ENCODE peak calls at places on chromosomes 16 and 17, in six cellular contexts. G is GM06990; M is activated CD8-positive, alpha-beta T cell treated with anti-CD3 and anti-CD28 coated beads for 36 hours; K is IMR-90; X is A549; C is mammary epithelial cell. Z is an unnamed sample.
A peak's percentile ranks its signal among the peaks of the same experiment; 100 is the strongest.

GRCh38 chr17:9291912-9292562 is 270.7 kb downstream of the NTN1 start:
- DNase-seq in G (peak; percentile 15), M (peak; percentile 73), K (peak; percentile 25), X (peak; percentile 60), C (no peak), Z (peak; percentile 66)

GRCh38 chr17:82449136-82449882 is 1.2 kb downstream of the CYBC1 start:
- DNase-seq in G (peak; percentile 89), M (peak; percentile 90), K (no peak), X (no peak), C (no peak), Z (peak; percentile 82)

GRCh38 chr17:73691321-73691766 is 47.1 kb upstream of the SDK2 start:
- DNase-seq in G (no peak), M (no peak), K (no peak), X (no peak), C (no peak), Z (no peak)

GRCh38 chr16:14131774-14132695 is 60.9 kb downstream of the MRTFB start:
- DNase-seq in G (no peak), M (no peak), K (peak; percentile 16), X (no peak), C (no peak), Z (no peak)

GRCh38 chr16:69873783-69874182 is 77.4 kb upstream of the CLEC18A start:
- DNase-seq in G (no peak), M (no peak), K (no peak), X (no peak), C (no peak), Z (no peak)

GRCh38 chr17:34487616-34488015 is 91.8 kb upstream of the TMEM132E start:
- DNase-seq in G (no peak), M (no peak), K (no peak), X (no peak), C (no peak), Z (no peak)

GRCh38 chr17:60435244-60436170 is 13.2 kb downstream of the CHCT1 start:
- DNase-seq in G (no peak), M (peak; percentile 64), K (peak; percentile 89), X (peak; percentile 82), C (peak; percentile 71), Z (peak; percentile 72)

GRCh38 chr17:63741251-63742049 is at the start of gene STRADA:
- DNase-seq in G (peak; percentile 100), M (peak; percentile 99), K (peak; percentile 95), X (peak; percentile 95), C (peak; percentile 99), Z (peak; percentile 96)

GRCh38 chr17:55411463-55411855 is 10.2 kb downstream of the MMD start:
- DNase-seq in G (no peak), M (no peak), K (no peak), X (no peak), C (no peak), Z (no peak)

GRCh38 chr16:75420987-75421819 is 12.1 kb downstream of the CFDP1 start:
- DNase-seq in G (no peak), M (peak; percentile 46), K (peak; percentile 45), X (no peak), C (peak; percentile 49), Z (no peak)

GRCh38 chr16:28298511-28298878 is 6.2 kb downstream of the SBK1 start:
- DNase-seq in G (no peak), M (no peak), K (no peak), X (no peak), C (no peak), Z (no peak)

GRCh38 chr17:42087736-42088705 is 10.3 kb downstream of the ZNF385C start:
- DNase-seq in G (no peak), M (no peak), K (no peak), X (no peak), C (peak; percentile 14), Z (no peak)

GRCh38 chr17:64683791-64684190 is 21.7 kb upstream of the SMURF2 start:
- DNase-seq in G (no peak), M (no peak), K (peak; percentile 62), X (no peak), C (no peak), Z (no peak)

GRCh38 chr16:28068976-28069375 is 5.5 kb upstream of the GSG1L start:
- DNase-seq in G (no peak), M (no peak), K (no peak), X (no peak), C (no peak), Z (no peak)

GRCh38 chr16:58582971-58583765 is 46.5 kb downstream of the CNOT1 start:
- DNase-seq in G (no peak), M (peak; percentile 32), K (no peak), X (no peak), C (no peak), Z (no peak)

GRCh38 chr16:73206306-73206705 is 158.4 kb upstream of the ZFHX3 start:
- DNase-seq in G (no peak), M (no peak), K (peak; percentile 12), X (no peak), C (no peak), Z (no peak)

GRCh38 chr16:76926595-76926994 is 264.4 kb upstream of the MON1B start:
- DNase-seq in G (no peak), M (no peak), K (no peak), X (no peak), C (no peak), Z (no peak)

DNA sequence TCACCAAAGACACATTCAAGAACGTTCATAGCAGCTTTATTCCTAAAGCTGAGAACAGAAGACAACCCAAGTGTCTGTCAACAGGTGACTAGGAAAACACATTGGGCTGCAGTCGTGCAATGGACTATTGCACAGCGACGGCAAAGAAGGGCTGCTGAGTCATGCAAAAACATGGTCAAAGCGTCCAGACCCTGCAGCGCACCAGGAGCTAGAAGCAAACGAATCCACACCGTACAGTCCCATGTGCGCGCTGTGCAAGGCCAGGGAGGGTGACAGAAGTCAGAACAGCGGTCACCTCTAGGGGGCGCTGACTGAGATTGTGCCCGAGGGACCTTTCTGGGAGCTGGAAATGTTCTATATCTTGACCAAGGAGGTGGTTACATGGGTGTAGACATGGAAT is 266.4 kb downstream of the MAF start:
- DNase-seq in G (no peak), M (peak; percentile 43), K (no peak), X (peak; percentile 4), C (no peak), Z (no peak)
- TF ChIP-seq CTCF in G (peak; percentile 51), M (peak; percentile 39), K (no peak), X (peak; percentile 10), C (no peak), Z (peak; percentile 31)

GRCh38 chr16:48864055-48864454 is 254.1 kb upstream of the N4BP1 start:
- DNase-seq in G (no peak), M (no peak), K (no peak), X (no peak), C (no peak), Z (no peak)
- TF ChIP-seq CTCF in G (peak; percentile 29), M (no peak), K (no peak), X (no peak), C (no peak), Z (peak; percentile 12)

DNA sequence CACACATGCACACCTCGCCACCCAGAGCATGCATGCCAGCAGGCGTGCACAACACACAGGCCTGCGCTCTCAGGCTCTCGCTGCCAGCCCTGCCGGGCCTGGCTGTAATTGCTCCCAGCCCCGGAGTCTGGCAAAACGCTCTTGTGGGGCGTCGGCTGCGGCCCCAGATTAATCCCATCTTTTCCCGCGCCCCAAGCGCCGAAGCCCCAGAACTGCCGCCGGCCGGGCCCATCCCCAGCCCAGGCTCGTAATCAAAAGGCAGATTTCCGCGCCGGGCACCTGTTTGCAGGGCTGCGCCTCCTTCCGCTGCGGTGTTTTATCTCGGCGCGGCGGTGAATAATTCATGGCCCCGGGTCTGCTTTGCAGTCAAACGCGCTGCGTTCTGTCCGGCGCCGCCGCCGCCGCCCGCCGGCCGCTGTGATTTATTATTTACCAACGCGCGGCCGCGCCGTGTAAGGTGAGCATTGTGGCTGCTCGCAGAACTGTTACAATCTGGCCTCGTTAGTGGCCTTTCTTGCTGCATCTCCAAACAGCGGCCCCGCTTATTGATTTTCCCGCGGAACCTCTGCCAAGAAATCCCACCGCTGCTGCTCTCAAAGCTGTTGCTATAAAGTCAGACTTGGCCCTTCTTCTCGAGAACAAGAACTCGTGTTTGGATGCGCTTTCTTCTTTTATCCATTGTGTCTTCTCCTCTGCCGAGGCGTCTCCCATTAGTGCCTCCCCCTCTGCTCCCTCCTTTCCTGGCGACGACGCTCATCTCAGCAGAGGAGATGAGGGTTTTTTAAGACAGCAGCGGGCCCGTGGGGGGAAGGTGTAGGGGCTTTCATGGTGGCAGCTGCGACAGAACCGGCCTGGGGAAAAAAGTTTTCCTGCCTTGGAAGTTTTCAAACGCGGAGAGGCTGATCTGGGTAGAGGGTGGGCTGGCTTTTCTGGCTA is 126.2 kb downstream of the IRX5 start:
- DNase-seq in G (no peak), M (peak; percentile 16), K (no peak), X (peak; percentile 27), C (no peak), Z (no peak)
- TF ChIP-seq CTCF in G (no peak), M (no peak), K (no peak), X (no peak), C (no peak), Z (no peak)

GRCh38 chr17:2809337-2809736 is 13.1 kb downstream of the RAP1GAP2 start:
- DNase-seq in G (no peak), M (no peak), K (no peak), X (no peak), C (no peak), Z (no peak)
- TF ChIP-seq CTCF in G (no peak), M (no peak), K (no peak), X (no peak), C (no peak), Z (no peak)

GRCh38 chr16:67843343-67843765 is 1.2 kb downstream of the THAP11 start:
- DNase-seq in G (no peak), M (no peak), K (peak; percentile 68), X (no peak), C (no peak), Z (no peak)

GRCh38 chr16:67845291-67846062 is 1.3 kb upstream of the NUTF2 start:
- DNase-seq in G (no peak), M (peak; percentile 13), K (no peak), X (no peak), C (no peak), Z (no peak)

GRCh38 chr16:67846063-67846319 is 742 bp upstream of the NUTF2 start:
- DNase-seq in G (no peak), M (no peak), K (no peak), X (no peak), C (no peak), Z (no peak)

GRCh38 chr16:67842509-67843342 is 606 bp downstream of the THAP11 start:
- DNase-seq in G (peak; percentile 84), M (peak; percentile 74), K (peak; percentile 46), X (no peak), C (peak; percentile 18), Z (peak; percentile 79)

GRCh38 chr16:67844441-67844840 is 2.3 kb upstream of the NUTF2 start:
- DNase-seq in G (no peak), M (no peak), K (peak; percentile 51), X (no peak), C (peak; percentile 74), Z (no peak)
- TF ChIP-seq CTCF in G (no peak), M (no peak), K (no peak), X (no peak), C (no peak), Z (no peak)

DNA sequence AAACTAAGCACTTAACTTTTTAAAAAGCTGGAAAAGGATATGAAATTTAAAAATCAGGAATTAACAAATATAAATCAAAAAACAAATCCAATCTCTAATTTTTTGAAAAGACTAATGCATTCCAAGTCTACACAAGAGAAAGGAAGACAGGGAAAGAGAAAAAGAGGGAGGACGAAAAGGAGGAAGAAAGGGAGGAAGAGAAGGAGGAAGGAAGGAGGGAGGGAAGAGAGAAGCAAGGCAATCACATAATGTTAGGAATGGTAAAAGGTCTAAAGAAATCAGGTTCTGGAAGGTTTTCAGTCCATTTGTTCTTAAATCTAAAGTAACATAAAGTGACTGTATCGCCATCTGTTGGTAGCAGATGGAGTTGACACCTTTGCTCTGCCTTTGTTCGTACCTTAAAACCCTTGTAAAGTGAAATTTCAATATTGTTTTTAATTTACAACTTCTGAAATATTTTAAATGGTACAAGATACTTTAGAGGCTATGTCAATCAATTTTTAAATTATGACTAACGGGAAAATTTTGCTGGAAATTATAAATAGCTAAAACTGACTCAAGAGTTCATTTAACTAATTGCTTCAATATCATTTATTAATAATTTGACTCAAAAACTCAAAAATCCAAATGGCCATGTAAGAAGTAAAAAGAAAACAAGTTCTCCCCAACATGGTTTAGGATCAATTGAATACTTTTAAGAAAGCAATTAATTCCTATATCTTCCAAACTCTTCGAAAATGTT is 20.4 kb upstream of the CDYL2 start:
- DNase-seq in G (no peak), M (peak; percentile 68), K (peak; percentile 67), X (peak; percentile 36), C (peak; percentile 24), Z (peak; percentile 37)
- TF ChIP-seq CTCF in G (peak; percentile 73), M (peak; percentile 86), K (peak; percentile 73), X (peak; percentile 71), C (peak; percentile 69), Z (peak; percentile 62)

Z was measured in GM13977.